ENCODE peak calls at places on chromosomes 12 and 14, in six cellular contexts. One of them, this sample, is unnamed.

GRCh38 chr12:49200882-49201594 is 12.2 kb upstream of the TUBA1A start:
- DNase-seq in A673: peak
- DNase-seq in psoas muscle: no peak
- DNase-seq in upper lobe of right lung: no peak
- DNase-seq in AG09319: peak
- DNase-seq in H9: peak
- DNase-seq in this sample: peak

GRCh38 chr14:101834387-101835165 is 73.1 kb downstream of the PPP2R5C start:
- DNase-seq in AG09319: peak
- DNase-seq in upper lobe of right lung: no peak
- DNase-seq in A673: no peak
- DNase-seq in H9: no peak
- DNase-seq in psoas muscle: no peak
- DNase-seq in this sample: no peak

GRCh38 chr14:99249389-99249788 is 22.6 kb downstream of the BCL11B start:
- DNase-seq in A673: no peak
- DNase-seq in psoas muscle: no peak
- DNase-seq in H9: no peak
- DNase-seq in upper lobe of right lung: no peak
- DNase-seq in AG09319: no peak
- DNase-seq in this sample: no peak

GRCh38 chr14:56858422-56858821 is 48.1 kb upstream of the OTX2 start:
- DNase-seq in upper lobe of right lung: no peak
- DNase-seq in AG09319: no peak
- DNase-seq in psoas muscle: no peak
- DNase-seq in H9: no peak
- DNase-seq in A673: no peak
- DNase-seq in this sample: peak

GRCh38 chr12:72390146-72390545 is 118.0 kb downstream of the TRHDE start:
- DNase-seq in upper lobe of right lung: no peak
- DNase-seq in psoas muscle: no peak
- DNase-seq in H9: no peak
- DNase-seq in AG09319: peak
- DNase-seq in A673: peak
- DNase-seq in this sample: no peak

GRCh38 chr12:24066865-24067264 is 117.4 kb upstream of the SOX5 start:
- DNase-seq in AG09319: peak
- DNase-seq in upper lobe of right lung: no peak
- DNase-seq in A673: peak
- DNase-seq in H9: no peak
- DNase-seq in psoas muscle: no peak
- DNase-seq in this sample: no peak

GRCh38 chr14:68809524-68809923 is 16.7 kb upstream of the ZFP36L1 start:
- DNase-seq in AG09319: no peak
- DNase-seq in H9: no peak
- DNase-seq in psoas muscle: no peak
- DNase-seq in upper lobe of right lung: no peak
- DNase-seq in A673: no peak
- DNase-seq in this sample: peak

GRCh38 chr14:22977684-22978486 is 4.5 kb downstream of the AJUBA start:
- DNase-seq in psoas muscle: peak
- DNase-seq in AG09319: no peak
- DNase-seq in A673: no peak
- DNase-seq in upper lobe of right lung: peak
- DNase-seq in H9: peak
- DNase-seq in this sample: peak

GRCh38 chr12:57610553-57611115 is 601 bp upstream of the ARHGEF25 start:
- DNase-seq in H9: no peak
- DNase-seq in upper lobe of right lung: no peak
- DNase-seq in AG09319: no peak
- DNase-seq in A673: peak
- DNase-seq in psoas muscle: peak
- DNase-seq in this sample: no peak

GRCh38 chr12:30725739-30726138 is 29.0 kb downstream of the CAPRIN2 start:
- DNase-seq in AG09319: peak
- DNase-seq in H9: no peak
- DNase-seq in psoas muscle: no peak
- DNase-seq in A673: peak
- DNase-seq in upper lobe of right lung: no peak
- DNase-seq in this sample: no peak

GRCh38 chr12:3732901-3733300 is 20.0 kb downstream of the CRACR2A start:
- DNase-seq in H9: peak
- DNase-seq in upper lobe of right lung: peak
- DNase-seq in A673: no peak
- DNase-seq in AG09319: no peak
- DNase-seq in psoas muscle: no peak
- DNase-seq in this sample: no peak

GRCh38 chr12:69442894-69443293 is 27.3 kb upstream of the FRS2 start:
- DNase-seq in AG09319: no peak
- DNase-seq in upper lobe of right lung: no peak
- DNase-seq in A673: no peak
- DNase-seq in H9: no peak
- DNase-seq in psoas muscle: no peak
- DNase-seq in this sample: peak

GRCh38 chr14:23555882-23556699 is at the start of gene THTPA:
- DNase-seq in AG09319: peak
- DNase-seq in A673: peak
- DNase-seq in H9: peak
- DNase-seq in upper lobe of right lung: peak
- DNase-seq in psoas muscle: peak
- DNase-seq in this sample: peak

GRCh38 chr12:53145383-53145782 is 35.1 kb upstream of the ZNF740 start:
- DNase-seq in upper lobe of right lung: no peak
- DNase-seq in psoas muscle: no peak
- DNase-seq in A673: no peak
- DNase-seq in H9: no peak
- DNase-seq in AG09319: peak
- DNase-seq in this sample: no peak

GRCh38 chr12:5000658-5001390 is 42.9 kb upstream of the KCNA5 start:
- DNase-seq in H9: no peak
- DNase-seq in upper lobe of right lung: no peak
- DNase-seq in psoas muscle: no peak
- DNase-seq in A673: no peak
- DNase-seq in AG09319: no peak
- DNase-seq in this sample: peak

GRCh38 chr12:75641031-75641780 is 129.8 kb upstream of the KRR1 start:
- DNase-seq in AG09319: peak
- DNase-seq in H9: no peak
- DNase-seq in psoas muscle: no peak
- DNase-seq in upper lobe of right lung: no peak
- DNase-seq in A673: peak
- DNase-seq in this sample: no peak

DNA sequence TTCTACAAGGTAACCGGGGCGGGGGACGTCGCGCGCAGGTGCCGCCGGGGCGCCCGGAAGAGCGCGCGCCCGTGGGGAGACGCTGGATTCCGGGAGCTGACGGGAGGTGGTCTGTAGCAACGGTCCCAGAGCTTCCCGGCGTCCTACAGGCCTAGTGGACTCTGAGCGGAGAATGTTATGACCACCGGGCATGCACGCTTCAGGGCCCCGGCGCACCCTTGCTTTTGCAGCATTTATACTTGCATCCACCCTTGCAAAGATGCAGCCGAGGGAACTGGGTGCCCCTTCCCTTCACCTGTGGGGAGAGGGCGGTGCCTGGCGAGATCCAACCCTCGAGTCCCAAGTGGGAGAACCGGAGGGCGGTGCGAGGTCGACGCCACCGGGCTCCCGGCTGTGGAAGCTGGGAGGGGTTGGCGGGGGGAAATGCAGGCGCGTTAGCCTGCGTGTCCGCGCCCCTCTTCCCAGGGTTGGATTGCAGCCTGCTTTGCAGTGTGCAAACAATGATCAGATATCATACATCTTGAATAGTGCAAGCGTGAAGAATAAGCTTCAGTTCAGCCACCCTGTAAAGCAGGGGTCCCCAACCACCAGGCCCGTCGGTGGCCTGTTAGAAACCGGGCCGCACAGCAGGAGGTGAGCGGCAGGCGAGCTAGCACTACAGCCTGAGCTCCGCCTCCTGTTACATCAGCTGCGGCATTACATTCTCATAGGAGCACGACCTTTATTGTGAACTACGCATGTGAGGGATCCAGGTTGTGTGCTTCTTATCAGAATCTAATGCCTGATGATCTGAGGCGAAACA is 576 bp downstream of the ERP29 start:
- DNase-seq in upper lobe of right lung: peak
- DNase-seq in A673: peak
- DNase-seq in AG09319: no peak
- DNase-seq in psoas muscle: peak
- DNase-seq in H9: peak
- DNase-seq in this sample: peak
- TF ChIP-seq CTCF in upper lobe of right lung: no peak
- TF ChIP-seq CTCF in A673: peak
- TF ChIP-seq CTCF in AG09319: no peak
- TF ChIP-seq CTCF in psoas muscle: no peak
- TF ChIP-seq CTCF in H9: peak
- TF ChIP-seq CTCF in this sample: peak

GRCh38 chr12:44816446-44817017 is 59.6 kb downstream of the NELL2 start:
- DNase-seq in A673: peak
- DNase-seq in H9: no peak
- DNase-seq in psoas muscle: no peak
- DNase-seq in upper lobe of right lung: no peak
- DNase-seq in AG09319: no peak
- DNase-seq in this sample: no peak

GRCh38 chr12:44817687-44818086 is 58.4 kb downstream of the NELL2 start:
- DNase-seq in psoas muscle: no peak
- DNase-seq in AG09319: no peak
- DNase-seq in A673: no peak
- DNase-seq in H9: no peak
- DNase-seq in upper lobe of right lung: no peak
- DNase-seq in this sample: no peak

DNA sequence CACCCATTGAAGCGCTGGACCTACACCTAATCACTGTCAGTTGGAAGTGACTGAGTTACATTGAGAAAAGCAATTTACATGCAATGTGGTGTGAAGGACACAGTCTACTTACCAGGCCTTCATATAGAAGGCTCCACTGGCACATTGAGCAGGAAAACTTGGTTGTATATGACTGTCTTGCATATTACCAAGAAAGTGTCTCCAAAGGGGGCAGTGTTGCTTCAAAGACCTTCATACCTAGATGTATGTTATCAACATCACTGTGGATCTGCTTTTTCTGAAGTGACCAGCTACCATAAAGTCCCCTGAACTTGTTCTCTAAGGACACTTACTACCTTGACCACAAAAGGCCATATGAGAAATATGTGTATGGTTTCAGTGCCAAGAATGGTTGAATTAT is 64.1 kb downstream of the NELL2 start:
- DNase-seq in psoas muscle: no peak
- DNase-seq in upper lobe of right lung: no peak
- DNase-seq in AG09319: no peak
- DNase-seq in A673: peak
- DNase-seq in H9: no peak
- DNase-seq in this sample: peak
- TF ChIP-seq CTCF in psoas muscle: no peak
- TF ChIP-seq CTCF in upper lobe of right lung: no peak
- TF ChIP-seq CTCF in AG09319: no peak
- TF ChIP-seq CTCF in A673: peak
- TF ChIP-seq CTCF in H9: peak
- TF ChIP-seq CTCF in this sample: peak

DNA sequence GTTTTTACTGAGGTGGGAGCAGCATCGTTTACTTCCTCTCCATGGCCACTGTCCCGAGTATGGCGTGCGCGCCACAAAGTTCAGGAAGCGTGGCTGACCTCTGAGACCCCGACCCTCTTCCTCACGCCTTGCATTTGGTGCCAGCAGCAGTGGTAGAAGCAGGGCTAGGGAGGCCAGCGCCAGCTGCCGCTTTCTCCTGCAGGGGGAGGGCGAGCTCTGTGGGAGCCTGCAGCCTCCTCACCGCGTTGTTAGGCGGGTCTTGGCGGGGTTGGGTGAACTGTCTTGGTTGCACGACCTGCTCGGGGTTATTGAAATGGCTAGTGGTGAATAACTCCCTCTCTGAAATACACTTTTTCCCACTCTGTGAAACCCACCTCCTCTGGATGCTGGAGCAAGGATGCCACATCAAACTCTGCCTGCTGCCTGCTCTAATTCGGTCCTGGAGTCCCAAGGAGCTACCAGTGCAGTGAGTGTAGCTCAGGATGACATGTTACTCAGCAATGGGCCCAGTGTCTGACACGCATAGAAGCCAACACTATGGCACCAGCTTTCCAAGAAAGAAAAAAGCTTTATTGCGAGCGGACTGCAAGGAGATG is 22.3 kb upstream of the TDRD9 start:
- DNase-seq in H9: peak
- DNase-seq in AG09319: no peak
- DNase-seq in psoas muscle: no peak
- DNase-seq in upper lobe of right lung: no peak
- DNase-seq in A673: no peak
- DNase-seq in this sample: peak
- TF ChIP-seq CTCF in H9: peak
- TF ChIP-seq CTCF in AG09319: peak
- TF ChIP-seq CTCF in psoas muscle: no peak
- TF ChIP-seq CTCF in upper lobe of right lung: no peak
- TF ChIP-seq CTCF in A673: peak
- TF ChIP-seq CTCF in this sample: peak

GRCh38 chr12:124393831-124394230 is 98.9 kb downstream of the RFLNA start:
- DNase-seq in AG09319: no peak
- DNase-seq in H9: no peak
- DNase-seq in A673: no peak
- DNase-seq in upper lobe of right lung: no peak
- DNase-seq in psoas muscle: no peak
- DNase-seq in this sample: no peak

GRCh38 chr12:124390442-124391116 is 95.7 kb downstream of the RFLNA start:
- DNase-seq in H9: no peak
- DNase-seq in AG09319: no peak
- DNase-seq in upper lobe of right lung: peak
- DNase-seq in A673: no peak
- DNase-seq in psoas muscle: peak
- DNase-seq in this sample: no peak

GRCh38 chr12:124391340-124392261 is 96.7 kb downstream of the RFLNA start:
- DNase-seq in psoas muscle: peak
- DNase-seq in upper lobe of right lung: peak
- DNase-seq in H9: no peak
- DNase-seq in A673: no peak
- DNase-seq in AG09319: no peak
- DNase-seq in this sample: no peak

GRCh38 chr12:124392991-124393790 is 98.3 kb downstream of the RFLNA start:
- DNase-seq in upper lobe of right lung: peak
- DNase-seq in A673: peak
- DNase-seq in psoas muscle: peak
- DNase-seq in H9: peak
- DNase-seq in AG09319: peak
- DNase-seq in this sample: peak

DNA sequence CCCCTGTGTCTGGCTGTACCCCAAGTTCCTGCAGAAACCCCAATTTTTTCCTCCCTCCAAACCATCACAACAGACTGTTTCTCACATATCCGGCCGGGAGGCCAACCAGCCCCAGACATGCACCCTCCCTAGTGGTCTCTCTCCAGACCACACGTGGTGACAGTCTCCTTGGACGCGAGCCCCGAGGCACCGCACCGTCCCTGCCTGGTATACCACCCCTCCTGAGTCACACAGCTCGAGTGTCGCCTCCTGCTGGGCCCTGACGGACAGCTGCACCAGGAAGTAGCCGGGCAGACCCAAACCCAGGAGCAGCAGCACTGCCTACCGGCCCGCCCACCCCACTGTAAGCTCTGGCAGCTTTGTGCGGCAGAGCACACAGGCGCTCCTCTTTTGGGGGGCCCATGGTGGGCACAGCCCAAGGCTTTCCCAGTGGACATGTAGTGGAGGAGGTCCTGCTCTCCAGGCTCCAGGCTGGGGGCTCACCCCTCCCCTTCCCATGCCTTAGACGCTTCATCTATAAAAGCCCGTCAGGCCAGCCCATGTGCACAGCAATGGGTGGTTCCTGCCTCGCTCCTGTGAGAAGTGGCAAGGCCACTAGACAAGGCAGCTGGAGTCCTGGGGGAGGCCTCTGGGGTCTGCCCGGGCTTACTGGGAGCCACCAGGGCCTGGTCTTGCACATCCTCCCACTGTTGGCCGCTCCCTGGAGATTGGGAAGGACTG is 97.5 kb downstream of the RFLNA start:
- DNase-seq in H9: peak
- DNase-seq in A673: peak
- DNase-seq in psoas muscle: peak
- DNase-seq in AG09319: no peak
- DNase-seq in upper lobe of right lung: no peak
- DNase-seq in this sample: peak
- TF ChIP-seq CTCF in H9: no peak
- TF ChIP-seq CTCF in A673: peak
- TF ChIP-seq CTCF in psoas muscle: no peak
- TF ChIP-seq CTCF in AG09319: peak
- TF ChIP-seq CTCF in upper lobe of right lung: peak
- TF ChIP-seq CTCF in this sample: peak

This sample was measured in endodermal cell.